ENCODE peak calls at places on chromosomes 13 and 19, in five cellular contexts. W is colonic mucosa, H is lung, Y is OCI-LY7, F is ovary. D is an unnamed sample.

GRCh38 chr19:16702123-16702522 is 17.5 kb upstream of the NWD1 start:
- DNase-seq in W (no peak), H (peak; percentile 30), Y (no peak), F (no peak), D (peak; percentile 61)

GRCh38 chr19:13267889-13268288 is 117.7 kb downstream of the IER2 start:
- DNase-seq in W (no peak), H (no peak), Y (no peak), F (no peak), D (no peak)

GRCh38 chr19:45016388-45017314 is 15.4 kb downstream of the RELB start:
- DNase-seq in W (peak; percentile 76), H (peak; percentile 66), Y (peak; percentile 99), F (peak; percentile 54), D (peak; percentile 70)

GRCh38 chr13:23922005-23922932 is 25.0 kb upstream of the C1QTNF9B start:
- DNase-seq in W (no peak), H (peak; percentile 54), Y (no peak), F (no peak), D (no peak)

GRCh38 chr19:18844806-18845329 is 13.1 kb downstream of the UPF1 start:
- DNase-seq in W (no peak), H (no peak), Y (no peak), F (no peak), D (no peak)

GRCh38 chr13:67986234-67986633 is 756.1 kb upstream of the PCDH9 start:
- DNase-seq in W (no peak), H (no peak), Y (no peak), F (no peak), D (no peak)

GRCh38 chr13:43986395-43986794 is 106.7 kb downstream of the LACC1 start:
- DNase-seq in W (no peak), H (no peak), Y (no peak), F (no peak), D (no peak)

GRCh38 chr13:103640617-103641016 is 574.4 kb upstream of the SLC10A2 start:
- DNase-seq in W (no peak), H (no peak), Y (no peak), F (no peak), D (no peak)

GRCh38 chr19:2537544-2537943 is 61.6 kb downstream of the GADD45B start:
- DNase-seq in W (no peak), H (no peak), Y (no peak), F (no peak), D (no peak)

DNA sequence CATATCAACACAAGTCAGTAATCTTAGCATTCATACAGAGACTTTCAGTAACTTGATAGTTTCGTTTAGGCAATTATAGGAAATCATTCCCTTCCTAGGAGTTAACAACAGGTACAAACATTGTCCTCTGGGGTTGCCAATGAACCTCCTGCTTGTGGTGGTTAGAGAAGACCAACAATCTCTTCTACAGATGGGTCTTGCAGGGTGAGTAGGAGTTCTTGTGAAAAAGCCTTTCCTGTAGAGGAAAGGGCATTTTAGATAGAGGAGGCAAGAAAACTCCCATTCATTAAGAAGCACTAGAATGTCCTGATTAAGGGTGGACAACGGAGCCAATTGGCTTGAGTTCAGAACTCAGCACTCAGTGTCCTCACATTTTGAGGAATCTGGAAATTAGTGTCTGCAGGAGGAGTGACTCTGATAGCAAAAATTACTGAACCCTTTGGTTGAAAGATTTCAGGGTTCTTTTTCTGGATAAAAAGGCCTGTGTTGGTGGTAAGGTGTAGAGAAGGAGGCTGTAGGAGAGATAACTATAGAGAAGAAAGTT is 4.2 kb downstream of the WDFY2 start:
- DNase-seq in W (no peak), H (no peak), Y (no peak), F (no peak), D (no peak)
- H3K4me3 ChIP-seq in W (no peak overlapping the region), H (no peak overlapping the region), Y (no peak overlapping the region), F (no peak overlapping the region), D (no peak overlapping the region)

GRCh38 chr13:40660270-40660669 is 6.2 kb downstream of the FOXO1 start:
- DNase-seq in W (no peak), H (no peak), Y (no peak), F (no peak), D (no peak)
- TF ChIP-seq CTCF in W (no peak), H (no peak), Y (no peak), F (no peak), D (no peak)

DNA sequence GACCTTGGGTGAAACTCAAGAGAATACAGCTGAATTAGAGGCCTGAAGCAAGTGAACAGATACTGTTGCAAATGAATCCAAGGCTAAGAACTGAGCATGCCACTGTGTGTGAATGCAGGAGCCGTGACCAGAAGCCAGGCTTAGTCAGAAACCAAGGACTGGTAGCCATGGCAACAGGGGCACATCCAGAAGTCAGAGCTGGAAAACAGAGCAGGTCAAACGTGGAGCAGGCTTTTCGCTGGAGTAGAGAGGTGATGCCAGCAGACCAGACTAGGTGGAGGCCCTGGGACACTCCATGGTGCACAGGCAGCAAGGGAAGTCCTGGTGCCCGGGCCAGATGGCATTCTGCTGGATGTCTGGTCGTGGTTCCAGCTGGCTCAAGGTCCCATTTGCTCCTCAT is 564.1 kb downstream of the PCDH9 start:
- DNase-seq in W (no peak), H (no peak), Y (no peak), F (no peak), D (no peak)
- H3K27ac ChIP-seq in W (no peak overlapping the region), H (no peak overlapping the region), Y (no peak overlapping the region), F (no peak overlapping the region), D (no peak overlapping the region)

DNA sequence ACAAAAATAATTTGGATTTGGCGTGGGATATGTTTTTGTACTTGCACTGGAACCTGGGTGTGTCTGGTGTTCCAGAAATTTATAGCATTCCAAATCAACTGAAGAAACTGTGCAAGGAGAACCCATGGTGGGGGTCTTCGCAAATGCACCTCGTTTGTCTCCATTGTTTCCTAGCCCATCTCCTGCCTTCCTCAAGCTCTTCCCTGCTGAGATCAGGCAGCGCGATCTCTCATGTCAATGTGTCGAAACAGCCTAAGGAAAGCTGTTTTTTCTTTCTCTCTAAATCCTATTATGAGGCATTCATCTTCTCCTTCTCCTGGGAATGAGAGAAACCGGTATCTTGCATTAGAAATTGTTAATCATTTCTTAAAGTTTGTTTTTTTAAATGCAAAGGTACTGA is 131.0 kb downstream of the KLF5 start:
- DNase-seq in W (no peak), H (no peak), Y (no peak), F (no peak), D (no peak)
- H3K4me3 ChIP-seq in W (no peak overlapping the region), H (no peak overlapping the region), Y (no peak overlapping the region), F (no peak overlapping the region), D (no peak overlapping the region)

D was measured in right atrium auricular region.